ENCODE peak calls at places on chromosome X, in eight cellular contexts. G is CD8-positive, alpha-beta memory T cell; O is aorta; H is endodermal cell; I is PC-9; W is uterus; F is GM23338; C is neuronal stem cell. R is an unnamed sample. For H3K4me1, the result is how much of the 10 kb centered on the place peaks cover.

GRCh38 chrX:17154001-17154400 is 207.5 kb downstream of the REPS2 start:
- DNase-seq in G (no peak), O (no peak), H (no peak), I (no peak), W (no peak), F (no peak), C (no peak), R (no peak)

GRCh38 chrX:45628041-45628440 is 427.4 kb upstream of the DIPK2B start:
- DNase-seq in G (no peak), O (no peak), H (no peak), I (no peak), W (no peak), F (no peak), C (no peak), R (no peak)

GRCh38 chrX:4397471-4397870 is 684.0 kb upstream of the PRKX start:
- DNase-seq in G (no peak), O (no peak), H (no peak), I (peak), W (no peak), F (no peak), C (no peak), R (no peak)

GRCh38 chrX:20432746-20433374 is 166.2 kb upstream of the RPS6KA3 start:
- DNase-seq in G (no peak), O (no peak), H (no peak), I (no peak), W (no peak), F (no peak), C (no peak), R (no peak)

GRCh38 chrX:6849711-6850415 is 297.6 kb upstream of the STS start:
- DNase-seq in G (no peak), O (no peak), H (no peak), I (no peak), W (no peak), F (no peak), C (no peak), R (no peak)

GRCh38 chrX:150635952-150636351 is 57.2 kb upstream of the MTMR1 start:
- DNase-seq in G (no peak), O (no peak), H (no peak), I (peak), W (no peak), F (no peak), C (no peak), R (no peak)

GRCh38 chrX:103012945-103013344 is 51.0 kb downstream of the BEX1 start:
- DNase-seq in G (no peak), O (no peak), H (no peak), I (no peak), W (no peak), F (no peak), C (no peak), R (no peak)

GRCh38 chrX:30577362-30577961 is at the start of gene TASL:
- DNase-seq in G (peak), O (no peak), H (no peak), I (no peak), W (no peak), F (no peak), C (no peak), R (no peak)

GRCh38 chrX:16852617-16853179 is 17.5 kb downstream of the RBBP7 start:
- DNase-seq in G (no peak), O (no peak), H (no peak), I (no peak), W (no peak), F (no peak), C (no peak), R (no peak)

GRCh38 chrX:121307441-121307840 is 260.0 kb downstream of the GLUD2 start:
- DNase-seq in G (no peak), O (no peak), H (no peak), I (no peak), W (no peak), F (no peak), C (no peak), R (no peak)

GRCh38 chrX:20011608-20012007 is 20.7 kb upstream of the BCLAF3 start:
- DNase-seq in G (no peak), O (no peak), H (no peak), I (no peak), W (no peak), F (no peak), C (no peak), R (no peak)

GRCh38 chrX:147736045-147736444 is 175.7 kb upstream of the FMR1 start:
- DNase-seq in G (no peak), O (no peak), H (peak), I (no peak), W (no peak), F (peak), C (no peak), R (no peak)

GRCh38 chrX:55767100-55767499 is 49.6 kb downstream of the RRAGB start:
- DNase-seq in G (no peak), O (no peak), H (no peak), I (no peak), W (no peak), F (no peak), C (no peak), R (no peak)

GRCh38 chrX:6325437-6325836 is 96.8 kb upstream of the NLGN4X start:
- DNase-seq in G (no peak), O (no peak), H (peak), I (peak), W (no peak), F (peak), C (no peak), R (no peak)

GRCh38 chrX:119266364-119266995 is 30.4 kb downstream of the PGRMC1 start:
- DNase-seq in G (peak), O (no peak), H (peak), I (no peak), W (no peak), F (peak), C (no peak), R (no peak)

GRCh38 chrX:29422034-29422433 is 793.3 kb upstream of the MAGEB2 start:
- DNase-seq in G (no peak), O (no peak), H (no peak), I (no peak), W (no peak), F (peak), C (no peak), R (no peak)

GRCh38 chrX:106862972-106863688 is 40.0 kb downstream of the RIPPLY1 start:
- DNase-seq in G (no peak), O (no peak), H (peak), I (no peak), W (no peak), F (peak), C (peak), R (no peak)

GRCh38 chrX:136623400-136623799 is 24.6 kb upstream of the CD40LG start:
- DNase-seq in G (no peak), O (no peak), H (no peak), I (no peak), W (no peak), F (no peak), C (no peak), R (no peak)

GRCh38 chrX:79065696-79066095 is 78.8 kb upstream of the GPR174 start:
- DNase-seq in G (no peak), O (no peak), H (no peak), I (no peak), W (no peak), F (no peak), C (no peak), R (no peak)

GRCh38 chrX:100410083-100410590 is at the start of gene PCDH19:
- DNase-seq in G (no peak), O (peak), H (peak), I (no peak), W (peak), F (peak), C (no peak), R (peak)

GRCh38 chrX:22534643-22535042 is 261.9 kb downstream of the CBLL2 start:
- DNase-seq in G (no peak), O (peak), H (no peak), I (no peak), W (peak), F (no peak), C (no peak), R (no peak)

GRCh38 chrX:51852621-51853020 is 40.8 kb upstream of the MAGED1 start:
- DNase-seq in G (no peak), O (no peak), H (no peak), I (no peak), W (no peak), F (peak), C (no peak), R (no peak)

GRCh38 chrX:81259008-81259713 is 57.3 kb downstream of the SH3BGRL start:
- DNase-seq in G (no peak), O (no peak), H (no peak), I (no peak), W (peak), F (no peak), C (no peak), R (no peak)

GRCh38 chrX:18170910-18171309 is 49.8 kb downstream of the BEND2 start:
- DNase-seq in G (no peak), O (no peak), H (no peak), I (no peak), W (no peak), F (no peak), C (no peak), R (no peak)

GRCh38 chrX:97704474-97704873 is 820.8 kb downstream of the RPA4 start:
- DNase-seq in G (no peak), O (no peak), H (no peak), I (no peak), W (no peak), F (no peak), C (no peak), R (no peak)

GRCh38 chrX:37943554-37943953 is 62.8 kb upstream of the SYTL5 start:
- DNase-seq in G (no peak), O (no peak), H (no peak), I (no peak), W (no peak), F (peak), C (no peak), R (no peak)

GRCh38 chrX:118682258-118683014 is 45.0 kb upstream of the IL13RA1 start:
- DNase-seq in G (no peak), O (no peak), H (no peak), I (no peak), W (no peak), F (no peak), C (no peak), R (no peak)

GRCh38 chrX:39866229-39866628 is 231.5 kb downstream of the BCOR start:
- DNase-seq in G (no peak), O (no peak), H (peak), I (no peak), W (no peak), F (no peak), C (no peak), R (no peak)
- H3K4me1 ChIP-seq in G (under half), O (under half), H (under half), I (under half), W (under half), F (under half), C (under half), R (under half)

DNA sequence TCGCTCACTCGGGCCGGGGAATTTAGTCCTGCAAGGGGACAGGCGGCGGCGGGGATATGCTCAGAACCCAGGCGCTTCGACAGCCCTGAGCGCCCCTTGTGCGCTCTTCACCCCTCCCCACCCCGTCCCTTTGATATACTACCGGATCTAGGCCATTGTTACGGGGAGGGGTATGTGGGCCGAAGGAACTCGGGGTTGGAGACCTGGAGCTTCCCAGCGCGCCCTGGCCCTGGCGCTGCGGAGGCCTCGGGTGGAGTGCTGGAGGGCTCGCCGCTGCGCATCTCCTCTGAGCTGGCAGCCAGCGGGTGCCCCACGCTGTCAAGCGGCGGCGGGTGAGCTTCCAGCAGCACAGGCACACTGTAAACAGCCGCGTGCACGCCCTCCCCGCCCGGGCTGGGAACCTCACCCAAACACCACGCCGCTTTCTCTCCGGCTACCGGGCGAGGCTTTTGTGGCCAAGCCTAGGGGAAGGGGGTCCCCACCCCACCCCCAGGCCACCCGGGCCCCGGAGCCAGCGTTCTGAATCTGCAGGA is 54.5 kb upstream of the BCOR start:
- DNase-seq in G (peak), O (peak), H (peak), I (no peak), W (no peak), F (peak), C (no peak), R (peak)
- H3K4me1 ChIP-seq in G (under half), O (under half), H (under half), I (under half), W (under half), F (under half), C (under half), R (under half)

GRCh38 chrX:129957241-129958099 is 25.0 kb upstream of the BCORL1 start:
- DNase-seq in G (no peak), O (peak), H (peak), I (peak), W (peak), F (peak), C (no peak), R (peak)
- H3K4me1 ChIP-seq in G (under half), O (under half), H (under half), I (under half), W (under half), F (under half), C (under half), R (under half)

DNA sequence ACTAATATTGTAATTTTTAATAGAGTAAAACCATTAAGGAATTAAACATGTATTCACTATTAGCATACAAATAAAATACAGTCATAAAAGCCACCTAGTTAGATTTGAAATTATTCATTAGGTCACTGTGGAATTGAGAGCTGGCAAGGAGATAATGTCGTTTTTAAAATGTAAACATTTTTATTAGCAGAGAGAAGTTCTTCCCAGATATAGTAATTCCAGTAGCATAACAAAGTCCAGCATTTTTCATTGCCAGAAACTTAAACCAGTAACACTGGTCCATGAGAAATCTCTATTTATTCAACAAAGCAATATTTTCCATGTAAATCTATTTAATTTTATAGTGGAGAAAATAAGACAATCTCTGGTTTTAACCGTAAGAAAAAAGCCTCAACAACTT is 17.5 kb downstream of the ENOX2 start:
- DNase-seq in G (no peak), O (no peak), H (no peak), I (no peak), W (no peak), F (no peak), C (no peak), R (no peak)
- H3K4me1 ChIP-seq in G (under half), O (under half), H (under half), I (under half), W (under half), F (under half), C (under half), R (under half)

DNA sequence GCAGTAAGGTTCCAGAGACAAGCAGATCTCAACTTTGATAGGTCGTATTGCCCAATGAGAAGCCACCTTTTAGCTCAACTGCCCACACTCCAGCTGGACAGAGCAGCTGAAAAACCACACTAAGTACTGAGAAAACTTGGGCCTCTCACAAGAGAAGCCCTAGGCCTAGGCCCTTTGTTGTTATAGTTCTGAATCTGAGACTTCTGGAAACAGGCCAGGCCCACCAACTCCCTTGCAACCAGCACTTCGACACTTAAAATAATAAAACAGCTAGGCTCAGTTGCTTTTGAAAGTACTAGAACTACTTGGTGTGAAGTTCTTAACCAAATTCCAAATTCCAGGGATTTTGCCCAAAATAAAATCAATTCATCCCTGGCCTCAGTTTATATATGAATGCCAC is 13.5 kb upstream of the RTL5 start:
- DNase-seq in G (no peak), O (no peak), H (no peak), I (no peak), W (no peak), F (no peak), C (no peak), R (no peak)
- H3K4me1 ChIP-seq in G (under half), O (under half), H (under half), I (under half), W (under half), F (under half), C (under half), R (under half)

GRCh38 chrX:132395645-132396044 is 93.2 kb downstream of the MBNL3 start:
- DNase-seq in G (no peak), O (no peak), H (no peak), I (no peak), W (no peak), F (no peak), C (no peak), R (no peak)
- H3K4me1 ChIP-seq in G (under half), O (under half), H (under half), I (under half), W (under half), F (under half), C (under half), R (under half)

R was measured in sigmoid colon.